ENCODE peak calls at places on chromosomes 3 and 15, in five cellular contexts. Z is SK-N-SH, O is trophoblast cell, V is neuronal stem cell, X is neural progenitor cell. M is an unnamed sample. For H3K36me3, the result is how much of the 10 kb centered on the place peaks cover.

GRCh38 chr3:21540265-21540664 is 210.7 kb downstream of the ZNF385D start:
- DNase-seq in Z (no peak), O (no peak), V (no peak), X (no peak), M (no peak)

GRCh38 chr3:26484140-26484539 is 138.4 kb upstream of the LRRC3B start:
- DNase-seq in Z (peak), O (no peak), V (peak), X (peak), M (no peak)

GRCh38 chr3:127488141-127488672 is 102.3 kb downstream of the TPRA1 start:
- DNase-seq in Z (no peak), O (no peak), V (no peak), X (no peak), M (no peak)

GRCh38 chr3:186588619-186589018 is 18.1 kb downstream of the DNAJB11 start:
- DNase-seq in Z (no peak), O (peak), V (no peak), X (no peak), M (no peak)

GRCh38 chr15:89820651-89821611 is 6.3 kb upstream of the ANPEP start:
- DNase-seq in Z (no peak), O (no peak), V (no peak), X (no peak), M (no peak)

GRCh38 chr3:188196232-188196990 is 42.5 kb downstream of the LPP start:
- DNase-seq in Z (no peak), O (no peak), V (no peak), X (no peak), M (no peak)

GRCh38 chr3:188187055-188187454 is 33.1 kb downstream of the LPP start:
- DNase-seq in Z (no peak), O (no peak), V (no peak), X (no peak), M (no peak)

GRCh38 chr15:31932581-31932980 is 97.7 kb upstream of the CHRNA7 start:
- DNase-seq in Z (no peak), O (no peak), V (no peak), X (no peak), M (no peak)

GRCh38 chr3:79040701-79041100 is 727.1 kb downstream of the ROBO1 start:
- DNase-seq in Z (no peak), O (peak), V (no peak), X (no peak), M (no peak)

DNA sequence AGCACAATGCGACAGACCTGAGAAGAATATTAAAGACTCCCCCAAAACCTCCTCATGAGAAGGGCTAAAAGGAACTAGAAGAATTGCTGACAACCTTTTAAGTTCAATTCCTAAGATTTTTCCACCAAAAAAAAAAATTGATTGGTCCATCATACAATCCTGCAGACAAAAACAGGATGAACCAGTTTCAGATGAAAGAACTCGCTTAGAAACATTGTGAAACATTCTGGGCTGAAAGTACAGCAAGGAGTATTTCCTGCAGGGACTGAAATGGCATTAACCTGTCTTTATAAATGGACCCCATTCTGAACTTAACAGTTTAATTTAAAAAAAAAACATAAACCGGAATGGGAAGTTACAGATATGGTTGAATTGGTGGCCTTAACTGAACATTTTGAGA is 96.0 kb upstream of the FAM174B start:
- DNase-seq in Z (no peak), O (no peak), V (no peak), X (no peak), M (no peak)
- H2AFZ ChIP-seq in Z (no peak), O (no peak), V (no peak), X (no peak), M (no peak)

DNA sequence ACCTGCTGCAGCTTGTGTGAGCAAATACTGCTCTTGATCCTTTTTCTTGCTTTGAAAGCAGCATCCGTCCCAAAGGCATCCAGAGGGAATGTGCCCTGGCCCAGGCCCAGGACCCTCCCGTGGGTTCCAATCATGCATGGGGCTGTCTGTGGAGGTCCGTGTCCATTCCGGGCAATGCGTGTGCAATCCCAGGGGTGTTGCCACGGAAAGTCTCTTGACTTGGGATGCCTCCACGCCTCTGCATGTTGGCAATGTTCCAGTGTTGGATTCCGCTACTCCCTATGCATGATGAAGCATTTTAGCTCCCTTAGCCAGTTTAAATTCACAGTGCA is 105.7 kb downstream of the SNRPN start:
- DNase-seq in Z (no peak), O (no peak), V (no peak), X (no peak), M (peak)
- H3K36me3 ChIP-seq in Z (under half), O (half or more), V (half or more), X (under half), M (half or more)

DNA sequence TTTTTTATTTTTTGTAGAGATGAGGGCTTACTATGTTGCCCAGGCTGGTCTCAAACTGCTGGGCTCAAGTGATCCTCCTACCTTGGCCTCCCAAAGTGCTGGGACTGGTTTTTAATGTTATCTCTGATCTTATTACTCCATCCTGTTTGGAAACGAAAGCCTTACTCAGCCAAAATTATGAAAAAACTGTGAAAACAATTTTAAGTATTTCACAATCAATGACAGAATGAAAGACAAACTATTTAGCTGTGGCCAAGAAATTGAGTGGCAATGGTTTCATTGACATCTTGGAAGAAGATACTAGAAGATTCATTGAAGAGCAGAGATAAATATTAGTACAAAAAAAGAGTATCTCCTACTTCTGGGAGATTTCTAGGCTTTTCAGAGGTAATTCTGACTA is 14.4 kb upstream of the SLC25A36 start:
- DNase-seq in Z (no peak), O (no peak), V (no peak), X (no peak), M (no peak)
- H2AFZ ChIP-seq in Z (no peak), O (no peak), V (no peak), X (no peak), M (no peak)

GRCh38 chr15:85687329-85687728 is 107.4 kb downstream of the KLHL25 start:
- DNase-seq in Z (no peak), O (no peak), V (no peak), X (no peak), M (no peak)
- H3K36me3 ChIP-seq in Z (half or more), O (under half), V (under half), X (under half), M (under half)

GRCh38 chr3:184748219-184749135 is 36.6 kb upstream of the MAGEF1 start:
- DNase-seq in Z (peak), O (no peak), V (no peak), X (peak), M (no peak)
- H2AFZ ChIP-seq in Z (no peak), O (no peak), V (no peak), X (no peak), M (no peak)

DNA sequence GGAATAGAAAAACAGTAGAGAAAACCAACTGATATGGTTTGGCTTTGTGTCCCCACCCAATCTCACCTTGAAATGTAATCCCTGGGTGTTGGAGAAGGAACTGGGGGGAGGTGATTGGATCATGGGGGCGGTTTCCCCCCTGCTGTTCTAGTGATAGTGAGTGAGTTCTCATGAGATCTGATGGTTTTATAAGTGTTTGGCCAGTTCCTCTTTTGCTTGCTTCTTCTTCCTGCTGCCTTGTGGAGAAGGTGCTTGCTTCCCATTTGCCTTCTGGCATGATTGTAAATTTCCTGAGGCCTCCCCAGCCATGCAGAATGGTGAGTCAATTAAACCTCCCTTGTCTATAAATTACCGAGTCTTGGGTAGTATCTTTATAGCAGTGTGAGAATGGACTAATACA is 48.4 kb downstream of the EOMES start:
- DNase-seq in Z (no peak), O (no peak), V (no peak), X (no peak), M (no peak)
- H3K36me3 ChIP-seq in Z (under half), O (under half), V (under half), X (under half), M (under half)

DNA sequence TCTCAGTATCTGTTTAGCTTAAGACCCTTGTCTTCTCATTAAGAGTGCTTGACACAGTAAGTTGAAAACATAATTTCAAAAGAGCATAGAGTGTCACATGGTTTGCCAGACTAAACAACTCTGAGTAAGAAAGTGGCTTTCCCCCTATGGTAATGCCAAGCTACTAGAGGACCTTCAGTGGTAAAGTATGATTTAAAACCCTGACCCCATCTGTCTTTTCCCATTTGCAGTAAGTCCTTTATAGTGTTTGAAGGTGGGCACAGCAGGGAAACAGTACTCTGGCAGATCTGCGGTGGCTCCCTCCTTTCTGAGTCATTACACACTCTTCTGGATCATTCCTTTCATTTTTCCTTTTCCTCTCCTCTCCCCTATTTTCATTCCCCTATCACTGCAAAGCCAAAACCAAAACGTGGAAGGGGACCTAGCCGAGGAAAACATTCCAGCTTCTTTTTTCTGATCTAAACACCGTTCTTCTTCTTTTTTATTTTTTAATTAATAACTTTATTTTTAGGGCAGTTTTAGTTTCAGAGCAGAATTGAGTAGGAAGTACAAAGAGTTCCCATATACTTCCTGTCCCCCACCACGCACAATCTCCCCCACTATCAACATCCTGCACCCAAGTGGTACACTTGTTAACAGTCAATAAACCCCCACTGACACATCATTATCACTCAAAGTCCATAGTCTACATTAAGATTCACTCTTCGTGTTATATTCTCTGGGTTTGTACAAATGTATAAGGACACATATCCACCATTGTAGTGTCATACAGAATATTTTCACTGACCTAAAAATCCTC is 74.7 kb downstream of the PPARG start:
- DNase-seq in Z (no peak), O (no peak), V (no peak), X (no peak), M (peak)
- H2AFZ ChIP-seq in Z (no peak), O (no peak), V (no peak), X (no peak), M (peak)

GRCh38 chr3:9780451-9780797 is 10.7 kb upstream of the CAMK1 start:
- DNase-seq in Z (no peak), O (no peak), V (no peak), X (no peak), M (no peak)

GRCh38 chr3:9780920-9781319 is 11.2 kb upstream of the CAMK1 start:
- DNase-seq in Z (no peak), O (no peak), V (no peak), X (no peak), M (no peak)

GRCh38 chr3:9781978-9782575 is 10.2 kb downstream of the TADA3 start:
- DNase-seq in Z (no peak), O (no peak), V (no peak), X (no peak), M (no peak)

GRCh38 chr3:9782777-9783176 is 9.5 kb downstream of the TADA3 start:
- DNase-seq in Z (no peak), O (no peak), V (no peak), X (no peak), M (no peak)

DNA sequence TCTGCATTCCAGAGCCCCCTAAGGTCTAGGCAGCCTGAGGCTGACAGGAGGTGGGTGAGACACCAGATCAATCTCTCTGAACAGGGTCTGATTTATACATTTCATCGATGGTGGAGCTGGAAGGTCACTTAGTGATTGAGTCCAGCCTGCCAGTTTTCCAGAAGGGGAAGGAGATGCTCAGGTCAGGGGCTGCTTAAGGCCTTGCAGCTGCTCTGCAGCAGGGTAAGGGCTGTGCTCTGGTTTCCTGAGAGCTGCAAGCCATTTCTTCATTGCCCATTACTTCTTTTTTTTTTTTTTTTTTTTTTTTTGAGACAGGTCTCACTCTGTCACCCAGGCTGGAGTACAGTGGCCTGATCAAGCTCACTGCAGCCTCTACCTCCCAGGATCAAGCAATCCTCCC is 10.7 kb downstream of the TADA3 start:
- DNase-seq in Z (no peak), O (no peak), V (no peak), X (no peak), M (no peak)
- H3K36me3 ChIP-seq in Z (under half), O (under half), V (under half), X (under half), M (under half)

M was measured in DND-41.